ENCODE peak calls at places on chromosomes 5 and 9, in six cellular contexts. X is lung, Q is hepatocyte, N is stomach, R is heart right ventricle, P is tibial artery. D is an unnamed sample.

GRCh38 chr9:133737071-133737773 is 930 bp downstream of the SARDH start:
- DNase-seq in P (no peak), N (peak; percentile 25), R (no peak), X (no peak), Q (no peak), D (peak; percentile 79)

GRCh38 chr9:93702261-93702660 is 125.9 kb downstream of the PHF2 start:
- DNase-seq in R (no peak), N (no peak), X (no peak), Q (no peak), P (no peak), D (no peak)

GRCh38 chr5:163460562-163461176 is at the start of gene HMMR:
- DNase-seq in P (peak; percentile 20), Q (peak; percentile 63), X (no peak), N (no peak), R (no peak), D (peak; percentile 30)

GRCh38 chr5:79173626-79174025 is 62.0 kb downstream of the BHMT start:
- DNase-seq in Q (peak; percentile 46), X (no peak), R (no peak), P (no peak), N (peak; percentile 55), D (no peak)

GRCh38 chr5:109451161-109451560 is 41.4 kb upstream of the PJA2 start:
- DNase-seq in N (peak; percentile 37), X (no peak), Q (no peak), P (no peak), R (no peak), D (peak; percentile 70)

GRCh38 chr5:128083811-128084227 is 253 bp downstream of the SLC12A2 start:
- DNase-seq in N (no peak), R (no peak), Q (no peak), P (no peak), X (no peak), D (peak; percentile 65)

GRCh38 chr5:60945760-60946253 is 802 bp downstream of the NDUFAF2 start:
- DNase-seq in Q (no peak), R (no peak), P (peak; percentile 41), X (peak; percentile 33), N (peak; percentile 34), D (peak; percentile 37)

GRCh38 chr5:136212252-136212721 is 19.3 kb upstream of the SMIM32 start:
- DNase-seq in Q (peak; percentile 76), X (peak; percentile 45), P (peak; percentile 50), N (peak; percentile 64), R (peak; percentile 64), D (peak; percentile 59)

GRCh38 chr5:83368317-83368716 is 103.2 kb upstream of the VCAN start:
- DNase-seq in P (peak; percentile 29), N (no peak), Q (no peak), X (no peak), R (no peak), D (no peak)

GRCh38 chr9:131236761-131237160 is 39.5 kb downstream of the FAM78A start:
- DNase-seq in N (peak; percentile 53), X (no peak), Q (no peak), P (no peak), R (no peak), D (peak; percentile 29)

GRCh38 chr9:627571-627970 is 213.9 kb upstream of the DMRT1 start:
- DNase-seq in P (no peak), R (no peak), X (no peak), N (no peak), Q (no peak), D (no peak)

GRCh38 chr9:132912131-132912530 is 32.3 kb downstream of the TSC1 start:
- DNase-seq in N (no peak), R (no peak), P (no peak), Q (no peak), X (no peak), D (no peak)

GRCh38 chr5:80985600-80986228 is 25.6 kb downstream of the RASGRF2 start:
- DNase-seq in R (no peak), X (no peak), N (no peak), Q (no peak), P (no peak), D (no peak)

GRCh38 chr5:72693001-72693442 is 123.4 kb upstream of the TNPO1 start:
- DNase-seq in P (no peak), X (no peak), Q (no peak), N (no peak), R (no peak), D (no peak)

GRCh38 chr9:77562021-77562748 is 85.9 kb downstream of the GNA14 start:
- DNase-seq in R (no peak), P (no peak), Q (no peak), N (no peak), X (no peak), D (no peak)

GRCh38 chr9:108108802-108109448 is 619.4 kb upstream of the KLF4 start:
- DNase-seq in R (no peak), Q (peak; percentile 32), P (no peak), X (no peak), N (no peak), D (no peak)

GRCh38 chr9:136564379-136564988 is 18.6 kb upstream of the NOTCH1 start:
- DNase-seq in Q (no peak), N (peak; percentile 40), P (peak; percentile 88), R (peak; percentile 73), X (peak; percentile 79), D (peak; percentile 38)

GRCh38 chr5:172860520-172861443 is 26.7 kb downstream of the ERGIC1 start:
- DNase-seq in N (peak; percentile 91), P (peak; percentile 94), R (peak; percentile 88), Q (no peak), X (peak; percentile 74), D (peak; percentile 80)

GRCh38 chr9:121483049-121483448 is 16.6 kb downstream of the GGTA1 start:
- DNase-seq in Q (peak; percentile 25), P (no peak), R (no peak), N (no peak), X (no peak), D (no peak)

GRCh38 chr9:127903557-127904475 is 4.4 kb upstream of the ST6GALNAC6 start:
- DNase-seq in X (peak; percentile 78), R (peak; percentile 83), N (peak; percentile 68), P (peak; percentile 80), Q (peak; percentile 48), D (peak; percentile 88)

GRCh38 chr5:6711409-6712135 is 1.7 kb upstream of the TENT4A start:
- DNase-seq in N (no peak), P (no peak), R (no peak), Q (no peak), X (peak; percentile 27), D (no peak)

GRCh38 chr5:15425802-15426201 is 74.2 kb upstream of the FBXL7 start:
- DNase-seq in N (no peak), Q (no peak), P (no peak), X (no peak), R (no peak), D (no peak)

GRCh38 chr9:113548221-113549041 is 84.9 kb downstream of the RGS3 start:
- DNase-seq in X (peak; percentile 54), Q (peak; percentile 84), R (peak; percentile 73), P (peak; percentile 69), N (peak; percentile 62), D (peak; percentile 78)

DNA sequence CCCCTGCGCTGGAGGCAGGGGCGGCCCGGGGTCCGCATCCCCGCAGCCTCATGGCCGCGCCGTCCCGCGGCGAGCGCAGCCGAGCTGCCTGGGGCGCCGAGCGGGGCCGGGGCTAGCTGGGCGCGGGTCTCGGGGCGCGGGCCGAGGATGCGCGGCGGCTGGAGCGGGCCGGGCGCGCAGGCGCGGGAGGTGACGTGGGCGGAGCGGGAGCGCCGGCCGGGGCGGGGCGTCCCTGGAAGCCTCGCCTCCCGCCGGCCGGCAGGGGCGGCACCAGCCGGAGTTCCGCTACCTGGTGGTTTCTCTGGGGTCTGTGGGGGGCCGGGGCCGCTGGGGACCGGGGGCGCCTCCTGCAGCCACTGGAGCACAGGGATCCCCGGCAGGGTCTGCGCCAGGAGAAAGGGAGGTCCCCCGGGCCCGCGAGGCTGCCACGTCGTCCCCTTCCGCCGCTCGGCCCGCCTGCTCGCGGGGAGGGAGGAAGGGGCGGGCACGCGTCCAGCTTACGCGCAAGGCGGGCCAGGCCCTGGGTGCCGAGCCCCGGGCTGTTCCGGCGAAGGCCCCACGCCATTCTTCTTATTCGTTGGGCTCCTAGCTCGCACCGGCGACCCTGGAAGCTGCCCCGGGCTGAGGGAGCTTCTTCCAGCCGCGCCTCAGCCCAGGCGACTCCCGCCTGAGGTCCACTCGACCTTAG is at the start of gene LPCAT1:
- DNase-seq in X (peak; percentile 78), P (peak; percentile 54), N (peak; percentile 79), Q (peak; percentile 93), R (peak; percentile 88), D (peak; percentile 68)
- TF ChIP-seq CTCF in X (no peak), P (peak; percentile 26), N (no peak), Q (no peak), R (peak; percentile 43), D (no peak)

GRCh38 chr9:40909821-40910220 is 218.7 kb downstream of the FOXD4L6 start:
- DNase-seq in Q (no peak), P (no peak), N (no peak), R (no peak), X (no peak), D (no peak)
- H3K9me3 ChIP-seq in Q (peaks cover 50% of the 10 kb centered on the region), P (peaks cover 63% of the 10 kb centered on the region), N (peaks cover 100% of the 10 kb centered on the region), R (peaks cover 78% of the 10 kb centered on the region), X (peaks cover 73% of the 10 kb centered on the region), D (peaks cover 6% of the 10 kb centered on the region)

GRCh38 chr5:67267522-67268232 is 71.1 kb upstream of the CD180 start:
- DNase-seq in R (peak; percentile 70), X (peak; percentile 44), P (peak; percentile 33), Q (no peak), N (no peak), D (no peak)

GRCh38 chr5:67272453-67273130 is 76.0 kb upstream of the CD180 start:
- DNase-seq in R (no peak), P (peak; percentile 38), X (no peak), Q (no peak), N (no peak), D (no peak)

GRCh38 chr5:67266654-67267350 is 70.2 kb upstream of the CD180 start:
- DNase-seq in P (no peak), Q (no peak), N (no peak), R (no peak), X (no peak), D (no peak)

GRCh38 chr5:67265951-67266350 is 69.4 kb upstream of the CD180 start:
- DNase-seq in N (no peak), P (no peak), X (no peak), R (no peak), Q (no peak), D (no peak)

DNA sequence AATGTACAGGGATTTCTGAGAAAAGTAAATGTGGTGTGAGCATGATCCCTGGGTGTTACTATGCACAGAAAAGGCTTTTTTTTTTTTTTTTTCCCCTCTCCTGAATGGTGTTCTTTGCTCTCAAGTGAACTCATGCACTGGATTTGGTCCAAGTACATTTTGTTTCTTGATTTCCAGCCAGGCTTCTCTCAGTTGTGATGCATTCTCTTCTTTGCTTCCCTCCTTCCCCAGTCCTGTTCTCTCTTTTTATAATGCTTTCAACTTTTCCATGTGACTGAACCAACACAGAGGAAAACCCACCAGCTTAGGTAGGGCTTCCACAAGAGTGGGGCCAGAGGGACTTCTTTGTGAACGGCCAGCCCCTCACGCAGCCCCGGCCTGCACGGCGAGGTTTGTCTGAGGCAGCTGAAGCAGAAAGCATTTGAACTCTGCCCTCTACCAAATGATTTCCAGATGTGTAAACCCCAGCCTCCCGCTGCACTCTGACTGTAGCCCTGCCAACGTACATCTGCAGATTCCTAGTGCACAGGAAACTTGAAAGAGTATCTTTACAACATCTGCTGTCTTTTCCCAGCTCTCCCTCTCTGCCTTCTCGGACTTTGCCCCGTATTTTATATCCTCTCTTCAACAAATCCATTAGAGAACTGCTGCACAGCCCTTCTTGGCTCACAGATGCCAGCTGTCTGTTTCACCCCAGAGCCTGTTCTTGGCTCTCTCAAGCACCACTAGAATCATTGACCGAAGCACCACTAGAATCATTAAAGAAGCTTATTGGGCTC is 71.8 kb upstream of the CD180 start:
- DNase-seq in Q (peak; percentile 89), P (peak; percentile 86), R (peak; percentile 61), N (peak; percentile 69), X (peak; percentile 71), D (peak; percentile 79)
- H3K27ac ChIP-seq in Q (peak overlapping the region; percentile 94), P (peak overlapping the region; percentile 94), R (peak overlapping the region; percentile 74), N (peak overlapping the region; percentile 90), X (peak overlapping the region; percentile 94), D (peak overlapping the region; percentile 96)

GRCh38 chr9:4985376-4986266 is 549 bp downstream of the JAK2 start:
- DNase-seq in Q (peak; percentile 70), X (peak; percentile 39), N (peak; percentile 43), R (peak; percentile 20), P (peak; percentile 37), D (peak; percentile 46)
- TF ChIP-seq CTCF in Q (no peak), X (no peak), N (no peak), R (no peak), P (no peak), D (no peak)

D was measured in thyroid gland.